ENCODE peak calls at places on chromosomes 11 and 22, in nine cellular contexts. R is astrocyte of the spinal cord; T is brain microvascular endothelial cell; B is CD8-positive, alpha-beta T cell; H is Peyer's patch; F is stomach; Y is PC-3; K is endodermal cell; D is astrocyte. O is an unnamed sample.

GRCh38 chr22:48238018-48238915 is 1475.8 kb downstream of the TBC1D22A start:
- DNase-seq in R (no peak), T (no peak), B (no peak), H (no peak), F (peak), Y (no peak), K (no peak), D (no peak), O (no peak)

GRCh38 chr11:129412501-129412900 is 36.9 kb downstream of the BARX2 start:
- DNase-seq in R (no peak), T (no peak), B (no peak), H (peak), F (peak), Y (no peak), K (no peak), D (no peak), O (no peak)

GRCh38 chr11:75301602-75302345 is 49.7 kb downstream of the ARRB1 start:
- DNase-seq in R (no peak), T (no peak), B (no peak), H (no peak), F (peak), Y (no peak), K (no peak), D (no peak), O (no peak)

GRCh38 chr11:2306971-2307732 is 5.3 kb downstream of the TSPAN32 start:
- DNase-seq in R (peak), T (no peak), B (no peak), H (peak), F (no peak), Y (no peak), K (peak), D (peak), O (no peak)

GRCh38 chr11:12585861-12586260 is 88.4 kb upstream of the TEAD1 start:
- DNase-seq in R (no peak), T (no peak), B (no peak), H (no peak), F (no peak), Y (no peak), K (no peak), D (no peak), O (no peak)

GRCh38 chr11:61035086-61035835 is 63.8 kb downstream of the CD6 start:
- DNase-seq in R (no peak), T (no peak), B (no peak), H (no peak), F (no peak), Y (no peak), K (peak), D (no peak), O (no peak)

GRCh38 chr11:123628936-123629683 is 25.3 kb downstream of the SCN3B start:
- DNase-seq in R (no peak), T (peak), B (no peak), H (no peak), F (peak), Y (peak), K (no peak), D (peak), O (no peak)

GRCh38 chr11:78194490-78194889 is 5.8 kb downstream of the USP35 start:
- DNase-seq in R (no peak), T (no peak), B (no peak), H (peak), F (no peak), Y (peak), K (no peak), D (no peak), O (no peak)

GRCh38 chr11:9760180-9760550 is 96.3 kb downstream of the SWAP70 start:
- DNase-seq in R (peak), T (peak), B (no peak), H (peak), F (peak), Y (peak), K (no peak), D (peak), O (no peak)

GRCh38 chr22:37220543-37220968 is 8.3 kb upstream of the SSTR3 start:
- DNase-seq in R (no peak), T (no peak), B (no peak), H (no peak), F (no peak), Y (no peak), K (peak), D (no peak), O (peak)

GRCh38 chr22:35678836-35679235 is 30.6 kb downstream of the APOL6 start:
- DNase-seq in R (no peak), T (no peak), B (no peak), H (no peak), F (no peak), Y (no peak), K (no peak), D (no peak), O (no peak)

GRCh38 chr11:122791411-122791810 is 46.9 kb upstream of the CRTAM start:
- DNase-seq in R (no peak), T (no peak), B (no peak), H (no peak), F (no peak), Y (no peak), K (no peak), D (no peak), O (no peak)

GRCh38 chr11:80899381-80899780 is 1458.6 kb upstream of the TENM4 start:
- DNase-seq in R (no peak), T (peak), B (no peak), H (no peak), F (no peak), Y (peak), K (no peak), D (peak), O (peak)

GRCh38 chr22:37607912-37608476 is 640 bp upstream of the GGA1 start:
- DNase-seq in R (no peak), T (no peak), B (no peak), H (no peak), F (no peak), Y (no peak), K (peak), D (no peak), O (no peak)

GRCh38 chr11:1749787-1750351 is 526 bp downstream of the IFITM10 start:
- DNase-seq in R (peak), T (peak), B (no peak), H (no peak), F (no peak), Y (peak), K (no peak), D (peak), O (no peak)

GRCh38 chr11:40722179-40722795 is 737.2 kb downstream of the LRRC4C start:
- DNase-seq in R (peak), T (no peak), B (no peak), H (no peak), F (no peak), Y (peak), K (peak), D (peak), O (peak)

GRCh38 chr11:116035972-116036371 is 531.8 kb upstream of the CADM1 start:
- DNase-seq in R (no peak), T (no peak), B (no peak), H (no peak), F (no peak), Y (no peak), K (no peak), D (no peak), O (no peak)

GRCh38 chr11:86172894-86173293 is 71.7 kb upstream of the EED start:
- DNase-seq in R (peak), T (peak), B (no peak), H (no peak), F (no peak), Y (peak), K (peak), D (peak), O (no peak)

GRCh38 chr11:92693146-92693545 is 276.3 kb upstream of the MTNR1B start:
- DNase-seq in R (no peak), T (peak), B (no peak), H (no peak), F (no peak), Y (peak), K (no peak), D (peak), O (no peak)

GRCh38 chr11:114108501-114109205 is 49.1 kb downstream of the ZBTB16 start:
- DNase-seq in R (no peak), T (no peak), B (no peak), H (peak), F (no peak), Y (no peak), K (no peak), D (no peak), O (no peak)
- H3K4me3 ChIP-seq in R (no peak), T (no peak), B (no peak), H (no peak), F (no peak), Y (no peak), K (no peak), D (no peak), O (no peak)

GRCh38 chr11:62217191-62217748 is 8.8 kb downstream of the SCGB2A1 start:
- DNase-seq in R (peak), T (no peak), B (no peak), H (no peak), F (no peak), Y (peak), K (no peak), D (no peak), O (no peak)
- TF ChIP-seq CTCF in R (peak), T (peak), B (peak), H (no peak), F (peak), Y (peak), K (peak), D (peak), O (peak)

GRCh38 chr11:32426819-32427615 is 8.3 kb downstream of the WT1 start:
- DNase-seq in R (no peak), T (no peak), B (no peak), H (no peak), F (no peak), Y (no peak), K (peak), D (no peak), O (no peak)
- H3K4me3 ChIP-seq in R (no peak), T (no peak), B (no peak), H (no peak), F (peak), Y (no peak), K (peak), D (no peak), O (no peak)

GRCh38 chr11:21806508-21806907 is 386.4 kb upstream of the ANO5 start:
- DNase-seq in R (no peak), T (no peak), B (no peak), H (no peak), F (no peak), Y (no peak), K (no peak), D (no peak), O (no peak)

GRCh38 chr11:21806982-21807749 is 385.7 kb upstream of the ANO5 start:
- DNase-seq in R (no peak), T (no peak), B (no peak), H (no peak), F (no peak), Y (no peak), K (no peak), D (no peak), O (no peak)

GRCh38 chr11:21814169-21814568 is 378.7 kb upstream of the ANO5 start:
- DNase-seq in R (peak), T (peak), B (no peak), H (no peak), F (no peak), Y (no peak), K (no peak), D (peak), O (no peak)

GRCh38 chr11:21810650-21811049 is 382.2 kb upstream of the ANO5 start:
- DNase-seq in R (no peak), T (no peak), B (no peak), H (no peak), F (no peak), Y (peak), K (no peak), D (no peak), O (no peak)

DNA sequence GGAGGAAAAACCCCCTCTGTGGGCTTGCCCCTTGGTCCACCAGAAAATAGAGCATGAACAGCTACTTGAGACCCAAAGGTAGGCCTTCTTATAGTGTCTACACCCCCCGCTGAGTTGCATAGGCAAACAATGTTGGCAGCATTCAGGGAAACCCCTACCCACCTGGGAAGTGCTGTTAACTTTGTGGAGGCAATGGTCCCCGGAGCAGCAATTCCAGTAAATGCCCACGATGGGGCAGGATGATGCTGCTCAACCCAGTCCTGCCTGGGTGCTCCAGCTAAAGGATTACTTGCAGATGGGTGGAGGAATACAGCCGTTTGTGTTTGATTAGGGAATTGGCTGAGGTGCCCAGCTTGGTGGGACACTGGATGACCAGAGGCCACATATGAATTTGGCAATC is 381.3 kb upstream of the ANO5 start:
- DNase-seq in R (no peak), T (no peak), B (no peak), H (no peak), F (no peak), Y (no peak), K (peak), D (no peak), O (no peak)
- TF ChIP-seq CTCF in R (no peak), T (no peak), B (no peak), H (no peak), F (no peak), Y (no peak), K (peak), D (no peak), O (no peak)

GRCh38 chr11:126366064-126366822 is 10.8 kb downstream of the ST3GAL4 start:
- DNase-seq in R (no peak), T (no peak), B (no peak), H (no peak), F (no peak), Y (no peak), K (peak), D (no peak), O (no peak)
- H3K4me3 ChIP-seq in R (no peak), T (no peak), B (no peak), H (no peak), F (no peak), Y (no peak), K (no peak), D (no peak), O (no peak)

DNA sequence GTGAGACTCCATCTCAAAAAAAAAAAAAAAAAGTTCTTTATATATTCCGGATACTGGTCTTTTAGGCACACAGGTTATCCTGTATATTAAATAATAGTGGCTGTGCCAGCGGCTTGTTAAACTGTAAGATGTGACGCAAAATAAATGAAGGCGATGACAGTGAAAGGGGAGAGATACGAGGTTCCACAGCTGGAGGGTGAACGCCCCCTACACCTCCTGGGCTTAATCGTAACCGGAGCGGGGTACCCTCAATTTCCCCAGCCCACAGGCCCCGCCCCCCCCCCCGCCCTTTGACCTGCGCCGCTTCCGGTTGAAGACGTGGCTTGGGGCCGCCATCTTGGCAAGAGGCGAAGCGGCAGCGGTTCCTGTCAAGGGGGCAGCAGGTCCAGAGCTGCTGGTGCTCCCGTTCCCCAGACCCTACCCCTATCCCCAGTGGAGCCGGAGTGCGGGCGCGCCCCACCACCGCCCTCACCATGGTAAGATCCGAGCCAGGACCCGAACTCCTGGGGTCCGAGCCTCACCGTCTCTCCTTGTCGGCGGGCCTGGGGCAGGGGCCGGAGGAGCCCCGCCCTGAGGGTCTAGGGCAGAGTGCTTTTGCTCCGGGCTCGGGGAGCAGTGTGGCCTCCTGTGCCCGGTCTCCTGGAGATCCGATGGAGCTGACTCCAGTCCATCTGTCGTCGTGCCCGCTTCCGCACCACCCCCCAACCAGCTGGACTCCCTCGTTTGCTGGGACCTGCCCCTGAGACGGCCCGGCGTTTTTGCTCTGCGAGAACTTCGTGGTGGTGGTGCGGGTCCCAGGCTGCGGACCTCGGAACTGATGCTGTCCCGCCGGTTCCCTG is at the start of gene ARCN1:
- DNase-seq in R (peak), T (peak), B (peak), H (peak), F (peak), Y (peak), K (peak), D (peak), O (peak)
- TF ChIP-seq CTCF in R (no peak), T (peak), B (no peak), H (no peak), F (no peak), Y (no peak), K (no peak), D (no peak), O (no peak)

DNA sequence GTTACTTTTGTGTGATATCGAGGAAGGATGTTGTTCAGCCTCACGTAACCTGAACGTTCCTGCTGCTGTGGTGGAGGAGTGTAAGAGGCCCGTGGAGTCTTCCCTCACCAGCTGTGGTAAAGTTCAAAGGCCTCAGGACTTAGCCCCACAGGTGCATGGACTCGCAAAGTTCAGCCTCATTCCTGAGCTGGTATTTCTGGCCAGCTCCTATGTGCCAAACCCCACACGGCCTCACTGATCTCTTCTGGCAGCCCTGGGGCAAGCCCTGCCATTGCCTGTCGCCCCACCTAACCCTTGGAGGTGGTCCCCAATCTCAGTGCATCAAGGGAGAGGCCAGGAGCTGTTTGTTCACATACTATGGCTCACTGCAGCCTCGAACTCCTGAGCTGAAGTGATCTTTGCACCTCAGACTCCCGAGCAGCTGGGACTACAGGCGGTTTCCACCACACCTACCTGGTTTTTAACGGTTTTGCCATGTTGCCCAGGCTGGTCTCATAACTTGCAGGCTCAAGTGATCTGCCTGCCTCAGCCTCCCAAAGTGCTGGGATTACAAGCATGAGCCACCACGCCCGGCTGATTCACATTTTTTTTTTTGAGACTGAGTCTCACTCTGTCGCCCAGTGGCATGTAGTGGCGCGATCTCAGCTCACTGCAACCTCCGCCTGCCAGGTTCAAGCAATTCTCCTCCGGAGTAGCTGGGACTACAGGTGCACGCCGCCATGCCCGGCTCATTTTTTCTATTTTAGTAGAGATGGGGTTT is 2.2 kb downstream of the PHRF1 start:
- DNase-seq in R (no peak), T (no peak), B (no peak), H (no peak), F (no peak), Y (no peak), K (no peak), D (no peak), O (no peak)
- H3K4me3 ChIP-seq in R (no peak), T (peak), B (no peak), H (no peak), F (no peak), Y (peak), K (peak), D (peak), O (peak)